ENCODE peak calls at places on chromosomes 12 and 14, in seven cellular contexts. One of them, this sample, is unnamed.

GRCh38 chr14:61281186-61281676 is at the start of gene TMEM30B:
- DNase-seq in neural crest cell: no peak
- DNase-seq in stimulated activated CD4-positive, alpha-beta T cell treated with anti-CD3 and anti-CD28 coated beads, TNF-alpha, amount 100 ng/mL, for 24 hours: no peak
- DNase-seq in IMR-90: no peak
- DNase-seq in mesothelial cell of epicardium: no peak
- DNase-seq in activated CD4-positive, alpha-beta T cell treated with anti-CD3 and anti-CD28 coated beads for 1 hour: peak
- DNase-seq in NCI-H1092 treated with DMSO at 0.1 percent for 48 hours: peak
- DNase-seq in this sample: no peak

GRCh38 chr12:110343921-110344555 is 59.5 kb downstream of the ANAPC7 start:
- DNase-seq in neural crest cell: no peak
- DNase-seq in stimulated activated CD4-positive, alpha-beta T cell treated with anti-CD3 and anti-CD28 coated beads, TNF-alpha, amount 100 ng/mL, for 24 hours: no peak
- DNase-seq in IMR-90: no peak
- DNase-seq in mesothelial cell of epicardium: no peak
- DNase-seq in activated CD4-positive, alpha-beta T cell treated with anti-CD3 and anti-CD28 coated beads for 1 hour: no peak
- DNase-seq in NCI-H1092 treated with DMSO at 0.1 percent for 48 hours: no peak
- DNase-seq in this sample: no peak

GRCh38 chr12:88578821-88579518 is 1.3 kb downstream of the KITLG start:
- DNase-seq in neural crest cell: peak
- DNase-seq in stimulated activated CD4-positive, alpha-beta T cell treated with anti-CD3 and anti-CD28 coated beads, TNF-alpha, amount 100 ng/mL, for 24 hours: no peak
- DNase-seq in IMR-90: no peak
- DNase-seq in mesothelial cell of epicardium: no peak
- DNase-seq in activated CD4-positive, alpha-beta T cell treated with anti-CD3 and anti-CD28 coated beads for 1 hour: no peak
- DNase-seq in NCI-H1092 treated with DMSO at 0.1 percent for 48 hours: peak
- DNase-seq in this sample: peak

GRCh38 chr14:93533864-93534263 is 103.1 kb downstream of the UNC79 start:
- DNase-seq in neural crest cell: no peak
- DNase-seq in stimulated activated CD4-positive, alpha-beta T cell treated with anti-CD3 and anti-CD28 coated beads, TNF-alpha, amount 100 ng/mL, for 24 hours: no peak
- DNase-seq in IMR-90: no peak
- DNase-seq in mesothelial cell of epicardium: no peak
- DNase-seq in activated CD4-positive, alpha-beta T cell treated with anti-CD3 and anti-CD28 coated beads for 1 hour: no peak
- DNase-seq in NCI-H1092 treated with DMSO at 0.1 percent for 48 hours: no peak
- DNase-seq in this sample: no peak

GRCh38 chr14:77076118-77076631 is 21.9 kb upstream of the CIPC start:
- DNase-seq in neural crest cell: no peak
- DNase-seq in stimulated activated CD4-positive, alpha-beta T cell treated with anti-CD3 and anti-CD28 coated beads, TNF-alpha, amount 100 ng/mL, for 24 hours: no peak
- DNase-seq in IMR-90: no peak
- DNase-seq in mesothelial cell of epicardium: no peak
- DNase-seq in activated CD4-positive, alpha-beta T cell treated with anti-CD3 and anti-CD28 coated beads for 1 hour: no peak
- DNase-seq in NCI-H1092 treated with DMSO at 0.1 percent for 48 hours: no peak
- DNase-seq in this sample: peak

GRCh38 chr14:31059152-31059924 is 33.2 kb upstream of the STRN3 start:
- DNase-seq in neural crest cell: no peak
- DNase-seq in stimulated activated CD4-positive, alpha-beta T cell treated with anti-CD3 and anti-CD28 coated beads, TNF-alpha, amount 100 ng/mL, for 24 hours: no peak
- DNase-seq in IMR-90: peak
- DNase-seq in mesothelial cell of epicardium: no peak
- DNase-seq in activated CD4-positive, alpha-beta T cell treated with anti-CD3 and anti-CD28 coated beads for 1 hour: no peak
- DNase-seq in NCI-H1092 treated with DMSO at 0.1 percent for 48 hours: no peak
- DNase-seq in this sample: no peak

GRCh38 chr14:96275182-96276112 is 19.4 kb downstream of the BDKRB1 start:
- DNase-seq in neural crest cell: peak
- DNase-seq in stimulated activated CD4-positive, alpha-beta T cell treated with anti-CD3 and anti-CD28 coated beads, TNF-alpha, amount 100 ng/mL, for 24 hours: peak
- DNase-seq in IMR-90: peak
- DNase-seq in mesothelial cell of epicardium: peak
- DNase-seq in activated CD4-positive, alpha-beta T cell treated with anti-CD3 and anti-CD28 coated beads for 1 hour: peak
- DNase-seq in NCI-H1092 treated with DMSO at 0.1 percent for 48 hours: peak
- DNase-seq in this sample: peak

GRCh38 chr12:101670007-101670671 is 27.3 kb upstream of the CHPT1 start:
- DNase-seq in neural crest cell: peak
- DNase-seq in stimulated activated CD4-positive, alpha-beta T cell treated with anti-CD3 and anti-CD28 coated beads, TNF-alpha, amount 100 ng/mL, for 24 hours: no peak
- DNase-seq in IMR-90: peak
- DNase-seq in mesothelial cell of epicardium: no peak
- DNase-seq in activated CD4-positive, alpha-beta T cell treated with anti-CD3 and anti-CD28 coated beads for 1 hour: no peak
- DNase-seq in NCI-H1092 treated with DMSO at 0.1 percent for 48 hours: no peak
- DNase-seq in this sample: no peak

GRCh38 chr14:67187210-67187609 is 2.0 kb upstream of the GARIN2 start:
- DNase-seq in neural crest cell: no peak
- DNase-seq in stimulated activated CD4-positive, alpha-beta T cell treated with anti-CD3 and anti-CD28 coated beads, TNF-alpha, amount 100 ng/mL, for 24 hours: no peak
- DNase-seq in IMR-90: peak
- DNase-seq in mesothelial cell of epicardium: no peak
- DNase-seq in activated CD4-positive, alpha-beta T cell treated with anti-CD3 and anti-CD28 coated beads for 1 hour: no peak
- DNase-seq in NCI-H1092 treated with DMSO at 0.1 percent for 48 hours: no peak
- DNase-seq in this sample: no peak

GRCh38 chr12:91703884-91704283 is 441.8 kb downstream of the BTG1 start:
- DNase-seq in neural crest cell: no peak
- DNase-seq in stimulated activated CD4-positive, alpha-beta T cell treated with anti-CD3 and anti-CD28 coated beads, TNF-alpha, amount 100 ng/mL, for 24 hours: no peak
- DNase-seq in IMR-90: no peak
- DNase-seq in mesothelial cell of epicardium: no peak
- DNase-seq in activated CD4-positive, alpha-beta T cell treated with anti-CD3 and anti-CD28 coated beads for 1 hour: no peak
- DNase-seq in NCI-H1092 treated with DMSO at 0.1 percent for 48 hours: no peak
- DNase-seq in this sample: peak

GRCh38 chr14:21201732-21202462 is 46.0 kb upstream of the OR5AU1 start:
- DNase-seq in neural crest cell: no peak
- DNase-seq in stimulated activated CD4-positive, alpha-beta T cell treated with anti-CD3 and anti-CD28 coated beads, TNF-alpha, amount 100 ng/mL, for 24 hours: no peak
- DNase-seq in IMR-90: no peak
- DNase-seq in mesothelial cell of epicardium: no peak
- DNase-seq in activated CD4-positive, alpha-beta T cell treated with anti-CD3 and anti-CD28 coated beads for 1 hour: no peak
- DNase-seq in NCI-H1092 treated with DMSO at 0.1 percent for 48 hours: no peak
- DNase-seq in this sample: no peak

GRCh38 chr14:33291529-33292104 is 352.9 kb downstream of the NPAS3 start:
- DNase-seq in neural crest cell: no peak
- DNase-seq in stimulated activated CD4-positive, alpha-beta T cell treated with anti-CD3 and anti-CD28 coated beads, TNF-alpha, amount 100 ng/mL, for 24 hours: no peak
- DNase-seq in IMR-90: no peak
- DNase-seq in mesothelial cell of epicardium: no peak
- DNase-seq in activated CD4-positive, alpha-beta T cell treated with anti-CD3 and anti-CD28 coated beads for 1 hour: no peak
- DNase-seq in NCI-H1092 treated with DMSO at 0.1 percent for 48 hours: no peak
- DNase-seq in this sample: no peak

GRCh38 chr12:104544836-104545235 is 88.1 kb downstream of the CHST11 start:
- DNase-seq in neural crest cell: no peak
- DNase-seq in stimulated activated CD4-positive, alpha-beta T cell treated with anti-CD3 and anti-CD28 coated beads, TNF-alpha, amount 100 ng/mL, for 24 hours: no peak
- DNase-seq in IMR-90: no peak
- DNase-seq in mesothelial cell of epicardium: no peak
- DNase-seq in activated CD4-positive, alpha-beta T cell treated with anti-CD3 and anti-CD28 coated beads for 1 hour: no peak
- DNase-seq in NCI-H1092 treated with DMSO at 0.1 percent for 48 hours: no peak
- DNase-seq in this sample: peak

GRCh38 chr14:56657604-56658003 is 78.0 kb downstream of the TMEM260 start:
- DNase-seq in neural crest cell: no peak
- DNase-seq in stimulated activated CD4-positive, alpha-beta T cell treated with anti-CD3 and anti-CD28 coated beads, TNF-alpha, amount 100 ng/mL, for 24 hours: no peak
- DNase-seq in IMR-90: no peak
- DNase-seq in mesothelial cell of epicardium: no peak
- DNase-seq in activated CD4-positive, alpha-beta T cell treated with anti-CD3 and anti-CD28 coated beads for 1 hour: no peak
- DNase-seq in NCI-H1092 treated with DMSO at 0.1 percent for 48 hours: no peak
- DNase-seq in this sample: no peak

GRCh38 chr12:59372971-59373370 is 222.9 kb upstream of the SLC16A7 start:
- DNase-seq in neural crest cell: no peak
- DNase-seq in stimulated activated CD4-positive, alpha-beta T cell treated with anti-CD3 and anti-CD28 coated beads, TNF-alpha, amount 100 ng/mL, for 24 hours: no peak
- DNase-seq in IMR-90: peak
- DNase-seq in mesothelial cell of epicardium: no peak
- DNase-seq in activated CD4-positive, alpha-beta T cell treated with anti-CD3 and anti-CD28 coated beads for 1 hour: no peak
- DNase-seq in NCI-H1092 treated with DMSO at 0.1 percent for 48 hours: no peak
- DNase-seq in this sample: no peak

GRCh38 chr12:115710104-115710564 is 567.4 kb downstream of the MED13L start:
- DNase-seq in neural crest cell: no peak
- DNase-seq in stimulated activated CD4-positive, alpha-beta T cell treated with anti-CD3 and anti-CD28 coated beads, TNF-alpha, amount 100 ng/mL, for 24 hours: no peak
- DNase-seq in IMR-90: peak
- DNase-seq in mesothelial cell of epicardium: no peak
- DNase-seq in activated CD4-positive, alpha-beta T cell treated with anti-CD3 and anti-CD28 coated beads for 1 hour: no peak
- DNase-seq in NCI-H1092 treated with DMSO at 0.1 percent for 48 hours: peak
- DNase-seq in this sample: no peak

GRCh38 chr14:68729556-68729955 is 63.3 kb downstream of the ZFP36L1 start:
- DNase-seq in neural crest cell: no peak
- DNase-seq in stimulated activated CD4-positive, alpha-beta T cell treated with anti-CD3 and anti-CD28 coated beads, TNF-alpha, amount 100 ng/mL, for 24 hours: no peak
- DNase-seq in IMR-90: no peak
- DNase-seq in mesothelial cell of epicardium: no peak
- DNase-seq in activated CD4-positive, alpha-beta T cell treated with anti-CD3 and anti-CD28 coated beads for 1 hour: no peak
- DNase-seq in NCI-H1092 treated with DMSO at 0.1 percent for 48 hours: no peak
- DNase-seq in this sample: no peak

GRCh38 chr12:8628731-8629130 is 16.1 kb upstream of the AICDA start:
- DNase-seq in neural crest cell: no peak
- DNase-seq in stimulated activated CD4-positive, alpha-beta T cell treated with anti-CD3 and anti-CD28 coated beads, TNF-alpha, amount 100 ng/mL, for 24 hours: no peak
- DNase-seq in IMR-90: no peak
- DNase-seq in mesothelial cell of epicardium: no peak
- DNase-seq in activated CD4-positive, alpha-beta T cell treated with anti-CD3 and anti-CD28 coated beads for 1 hour: no peak
- DNase-seq in NCI-H1092 treated with DMSO at 0.1 percent for 48 hours: no peak
- DNase-seq in this sample: no peak

GRCh38 chr12:1741154-1741949 is 50.5 kb downstream of the ADIPOR2 start:
- DNase-seq in neural crest cell: no peak
- DNase-seq in stimulated activated CD4-positive, alpha-beta T cell treated with anti-CD3 and anti-CD28 coated beads, TNF-alpha, amount 100 ng/mL, for 24 hours: no peak
- DNase-seq in IMR-90: peak
- DNase-seq in mesothelial cell of epicardium: no peak
- DNase-seq in activated CD4-positive, alpha-beta T cell treated with anti-CD3 and anti-CD28 coated beads for 1 hour: no peak
- DNase-seq in NCI-H1092 treated with DMSO at 0.1 percent for 48 hours: no peak
- DNase-seq in this sample: no peak

GRCh38 chr14:95319312-95320075 is at the start of gene CLMN:
- DNase-seq in neural crest cell: peak
- DNase-seq in stimulated activated CD4-positive, alpha-beta T cell treated with anti-CD3 and anti-CD28 coated beads, TNF-alpha, amount 100 ng/mL, for 24 hours: no peak
- DNase-seq in IMR-90: peak
- DNase-seq in mesothelial cell of epicardium: peak
- DNase-seq in activated CD4-positive, alpha-beta T cell treated with anti-CD3 and anti-CD28 coated beads for 1 hour: no peak
- DNase-seq in NCI-H1092 treated with DMSO at 0.1 percent for 48 hours: peak
- DNase-seq in this sample: peak

GRCh38 chr12:5433081-5433839 is 1.4 kb downstream of the NTF3 start:
- DNase-seq in neural crest cell: peak
- DNase-seq in stimulated activated CD4-positive, alpha-beta T cell treated with anti-CD3 and anti-CD28 coated beads, TNF-alpha, amount 100 ng/mL, for 24 hours: no peak
- DNase-seq in IMR-90: peak
- DNase-seq in mesothelial cell of epicardium: no peak
- DNase-seq in activated CD4-positive, alpha-beta T cell treated with anti-CD3 and anti-CD28 coated beads for 1 hour: no peak
- DNase-seq in NCI-H1092 treated with DMSO at 0.1 percent for 48 hours: peak
- DNase-seq in this sample: no peak

GRCh38 chr14:74942164-74942563 is 13.2 kb downstream of the PGF start:
- DNase-seq in neural crest cell: no peak
- DNase-seq in stimulated activated CD4-positive, alpha-beta T cell treated with anti-CD3 and anti-CD28 coated beads, TNF-alpha, amount 100 ng/mL, for 24 hours: no peak
- DNase-seq in IMR-90: no peak
- DNase-seq in mesothelial cell of epicardium: no peak
- DNase-seq in activated CD4-positive, alpha-beta T cell treated with anti-CD3 and anti-CD28 coated beads for 1 hour: no peak
- DNase-seq in NCI-H1092 treated with DMSO at 0.1 percent for 48 hours: no peak
- DNase-seq in this sample: no peak

GRCh38 chr14:83164016-83164415 is 1630.4 kb upstream of the SEL1L start:
- DNase-seq in neural crest cell: no peak
- DNase-seq in stimulated activated CD4-positive, alpha-beta T cell treated with anti-CD3 and anti-CD28 coated beads, TNF-alpha, amount 100 ng/mL, for 24 hours: no peak
- DNase-seq in IMR-90: peak
- DNase-seq in mesothelial cell of epicardium: no peak
- DNase-seq in activated CD4-positive, alpha-beta T cell treated with anti-CD3 and anti-CD28 coated beads for 1 hour: no peak
- DNase-seq in NCI-H1092 treated with DMSO at 0.1 percent for 48 hours: no peak
- DNase-seq in this sample: no peak

GRCh38 chr12:19945559-19946485 is 422.5 kb upstream of the PDE3A start:
- DNase-seq in neural crest cell: no peak
- DNase-seq in stimulated activated CD4-positive, alpha-beta T cell treated with anti-CD3 and anti-CD28 coated beads, TNF-alpha, amount 100 ng/mL, for 24 hours: no peak
- DNase-seq in IMR-90: peak
- DNase-seq in mesothelial cell of epicardium: no peak
- DNase-seq in activated CD4-positive, alpha-beta T cell treated with anti-CD3 and anti-CD28 coated beads for 1 hour: no peak
- DNase-seq in NCI-H1092 treated with DMSO at 0.1 percent for 48 hours: no peak
- DNase-seq in this sample: no peak

GRCh38 chr12:11753151-11753501 is 103.7 kb downstream of the ETV6 start:
- DNase-seq in neural crest cell: no peak
- DNase-seq in stimulated activated CD4-positive, alpha-beta T cell treated with anti-CD3 and anti-CD28 coated beads, TNF-alpha, amount 100 ng/mL, for 24 hours: no peak
- DNase-seq in IMR-90: no peak
- DNase-seq in mesothelial cell of epicardium: no peak
- DNase-seq in activated CD4-positive, alpha-beta T cell treated with anti-CD3 and anti-CD28 coated beads for 1 hour: no peak
- DNase-seq in NCI-H1092 treated with DMSO at 0.1 percent for 48 hours: no peak
- DNase-seq in this sample: no peak

GRCh38 chr12:97535582-97535981 is 73.0 kb downstream of the RMST start:
- DNase-seq in neural crest cell: no peak
- DNase-seq in stimulated activated CD4-positive, alpha-beta T cell treated with anti-CD3 and anti-CD28 coated beads, TNF-alpha, amount 100 ng/mL, for 24 hours: no peak
- DNase-seq in IMR-90: no peak
- DNase-seq in mesothelial cell of epicardium: no peak
- DNase-seq in activated CD4-positive, alpha-beta T cell treated with anti-CD3 and anti-CD28 coated beads for 1 hour: no peak
- DNase-seq in NCI-H1092 treated with DMSO at 0.1 percent for 48 hours: no peak
- DNase-seq in this sample: no peak

GRCh38 chr14:51430600-51430999 is 190.6 kb downstream of the TMX1 start:
- DNase-seq in neural crest cell: peak
- DNase-seq in stimulated activated CD4-positive, alpha-beta T cell treated with anti-CD3 and anti-CD28 coated beads, TNF-alpha, amount 100 ng/mL, for 24 hours: no peak
- DNase-seq in IMR-90: no peak
- DNase-seq in mesothelial cell of epicardium: no peak
- DNase-seq in activated CD4-positive, alpha-beta T cell treated with anti-CD3 and anti-CD28 coated beads for 1 hour: no peak
- DNase-seq in NCI-H1092 treated with DMSO at 0.1 percent for 48 hours: no peak
- DNase-seq in this sample: no peak

GRCh38 chr12:16606936-16607335 is 974 bp upstream of the LMO3 start:
- DNase-seq in neural crest cell: peak
- DNase-seq in stimulated activated CD4-positive, alpha-beta T cell treated with anti-CD3 and anti-CD28 coated beads, TNF-alpha, amount 100 ng/mL, for 24 hours: no peak
- DNase-seq in IMR-90: no peak
- DNase-seq in mesothelial cell of epicardium: no peak
- DNase-seq in activated CD4-positive, alpha-beta T cell treated with anti-CD3 and anti-CD28 coated beads for 1 hour: no peak
- DNase-seq in NCI-H1092 treated with DMSO at 0.1 percent for 48 hours: peak
- DNase-seq in this sample: peak

GRCh38 chr12:54411398-54412241 is 7.4 kb downstream of the ITGA5 start:
- DNase-seq in neural crest cell: no peak
- DNase-seq in stimulated activated CD4-positive, alpha-beta T cell treated with anti-CD3 and anti-CD28 coated beads, TNF-alpha, amount 100 ng/mL, for 24 hours: peak
- DNase-seq in IMR-90: peak
- DNase-seq in mesothelial cell of epicardium: no peak
- DNase-seq in activated CD4-positive, alpha-beta T cell treated with anti-CD3 and anti-CD28 coated beads for 1 hour: no peak
- DNase-seq in NCI-H1092 treated with DMSO at 0.1 percent for 48 hours: no peak
- DNase-seq in this sample: no peak

GRCh38 chr12:87995581-87996178 is 33.5 kb downstream of the C12orf50 start:
- DNase-seq in neural crest cell: peak
- DNase-seq in stimulated activated CD4-positive, alpha-beta T cell treated with anti-CD3 and anti-CD28 coated beads, TNF-alpha, amount 100 ng/mL, for 24 hours: peak
- DNase-seq in IMR-90: peak
- DNase-seq in mesothelial cell of epicardium: peak
- DNase-seq in activated CD4-positive, alpha-beta T cell treated with anti-CD3 and anti-CD28 coated beads for 1 hour: no peak
- DNase-seq in NCI-H1092 treated with DMSO at 0.1 percent for 48 hours: peak
- DNase-seq in this sample: peak

GRCh38 chr12:28563926-28564325 is 373.7 kb downstream of the CCDC91 start:
- DNase-seq in neural crest cell: no peak
- DNase-seq in stimulated activated CD4-positive, alpha-beta T cell treated with anti-CD3 and anti-CD28 coated beads, TNF-alpha, amount 100 ng/mL, for 24 hours: no peak
- DNase-seq in IMR-90: peak
- DNase-seq in mesothelial cell of epicardium: no peak
- DNase-seq in activated CD4-positive, alpha-beta T cell treated with anti-CD3 and anti-CD28 coated beads for 1 hour: no peak
- DNase-seq in NCI-H1092 treated with DMSO at 0.1 percent for 48 hours: no peak
- DNase-seq in this sample: no peak

GRCh38 chr14:68547305-68548193 is 245.3 kb downstream of the ZFP36L1 start:
- DNase-seq in neural crest cell: no peak
- DNase-seq in stimulated activated CD4-positive, alpha-beta T cell treated with anti-CD3 and anti-CD28 coated beads, TNF-alpha, amount 100 ng/mL, for 24 hours: no peak
- DNase-seq in IMR-90: peak
- DNase-seq in mesothelial cell of epicardium: no peak
- DNase-seq in activated CD4-positive, alpha-beta T cell treated with anti-CD3 and anti-CD28 coated beads for 1 hour: no peak
- DNase-seq in NCI-H1092 treated with DMSO at 0.1 percent for 48 hours: no peak
- DNase-seq in this sample: no peak

This sample was measured in NCI-H2227 treated with DMSO at 0.1 percent for 48 hours.